ENCODE peak calls at places on chromosomes 12 and 14, in six cellular contexts. One of them, this sample, is unnamed.

GRCh38 chr12:131808744-131809371 is 19.3 kb upstream of the MMP17 start:
- DNase-seq in nephron progenitor cell: no peak
- DNase-seq in endothelial cell: no peak
- DNase-seq in activated CD8-positive, alpha-beta T cell treated with anti-CD3 and anti-CD28 coated beads for 36 hours: peak
- DNase-seq in fibroblast of pulmonary artery: no peak
- DNase-seq in brain microvascular endothelial cell: no peak
- DNase-seq in this sample: no peak

GRCh38 chr14:79656496-79656895 is 554.8 kb downstream of the DIO2 start:
- DNase-seq in brain microvascular endothelial cell: no peak
- DNase-seq in activated CD8-positive, alpha-beta T cell treated with anti-CD3 and anti-CD28 coated beads for 36 hours: no peak
- DNase-seq in endothelial cell: no peak
- DNase-seq in nephron progenitor cell: no peak
- DNase-seq in fibroblast of pulmonary artery: no peak
- DNase-seq in this sample: no peak

GRCh38 chr12:6494351-6494743 is 445 bp downstream of the NCAPD2 start:
- DNase-seq in fibroblast of pulmonary artery: no peak
- DNase-seq in activated CD8-positive, alpha-beta T cell treated with anti-CD3 and anti-CD28 coated beads for 36 hours: peak
- DNase-seq in brain microvascular endothelial cell: peak
- DNase-seq in nephron progenitor cell: peak
- DNase-seq in endothelial cell: no peak
- DNase-seq in this sample: peak

GRCh38 chr12:106696861-106697417 is 77.5 kb upstream of the RIC8B start:
- DNase-seq in endothelial cell: no peak
- DNase-seq in nephron progenitor cell: no peak
- DNase-seq in fibroblast of pulmonary artery: no peak
- DNase-seq in brain microvascular endothelial cell: no peak
- DNase-seq in activated CD8-positive, alpha-beta T cell treated with anti-CD3 and anti-CD28 coated beads for 36 hours: no peak
- DNase-seq in this sample: peak

GRCh38 chr12:10965511-10965910 is 21.2 kb downstream of the TAS2R50 start:
- DNase-seq in endothelial cell: no peak
- DNase-seq in activated CD8-positive, alpha-beta T cell treated with anti-CD3 and anti-CD28 coated beads for 36 hours: no peak
- DNase-seq in nephron progenitor cell: no peak
- DNase-seq in fibroblast of pulmonary artery: no peak
- DNase-seq in brain microvascular endothelial cell: no peak
- DNase-seq in this sample: no peak

GRCh38 chr12:116878567-116879508 is 2.4 kb downstream of the HRK start:
- DNase-seq in brain microvascular endothelial cell: no peak
- DNase-seq in fibroblast of pulmonary artery: no peak
- DNase-seq in activated CD8-positive, alpha-beta T cell treated with anti-CD3 and anti-CD28 coated beads for 36 hours: peak
- DNase-seq in endothelial cell: no peak
- DNase-seq in nephron progenitor cell: peak
- DNase-seq in this sample: no peak

GRCh38 chr12:98821232-98821631 is 176.1 kb downstream of the APAF1 start:
- DNase-seq in endothelial cell: no peak
- DNase-seq in fibroblast of pulmonary artery: no peak
- DNase-seq in brain microvascular endothelial cell: no peak
- DNase-seq in nephron progenitor cell: no peak
- DNase-seq in activated CD8-positive, alpha-beta T cell treated with anti-CD3 and anti-CD28 coated beads for 36 hours: no peak
- DNase-seq in this sample: no peak

GRCh38 chr12:18267427-18267826 is 6.1 kb downstream of the PIK3C2G start:
- DNase-seq in endothelial cell: no peak
- DNase-seq in nephron progenitor cell: no peak
- DNase-seq in fibroblast of pulmonary artery: no peak
- DNase-seq in brain microvascular endothelial cell: no peak
- DNase-seq in activated CD8-positive, alpha-beta T cell treated with anti-CD3 and anti-CD28 coated beads for 36 hours: no peak
- DNase-seq in this sample: no peak

GRCh38 chr12:119592232-119592631 is 1.3 kb upstream of the TMEM233 start:
- DNase-seq in activated CD8-positive, alpha-beta T cell treated with anti-CD3 and anti-CD28 coated beads for 36 hours: no peak
- DNase-seq in nephron progenitor cell: no peak
- DNase-seq in fibroblast of pulmonary artery: peak
- DNase-seq in endothelial cell: no peak
- DNase-seq in brain microvascular endothelial cell: peak
- DNase-seq in this sample: no peak

GRCh38 chr12:50635356-50635755 is 128.5 kb upstream of the ATF1 start:
- DNase-seq in brain microvascular endothelial cell: no peak
- DNase-seq in endothelial cell: no peak
- DNase-seq in nephron progenitor cell: no peak
- DNase-seq in fibroblast of pulmonary artery: no peak
- DNase-seq in activated CD8-positive, alpha-beta T cell treated with anti-CD3 and anti-CD28 coated beads for 36 hours: no peak
- DNase-seq in this sample: no peak

GRCh38 chr12:4685317-4685716 is 34.9 kb upstream of the GALNT8 start:
- DNase-seq in endothelial cell: no peak
- DNase-seq in activated CD8-positive, alpha-beta T cell treated with anti-CD3 and anti-CD28 coated beads for 36 hours: no peak
- DNase-seq in fibroblast of pulmonary artery: no peak
- DNase-seq in brain microvascular endothelial cell: no peak
- DNase-seq in nephron progenitor cell: no peak
- DNase-seq in this sample: no peak

GRCh38 chr14:68814376-68815287 is 21.8 kb upstream of the ZFP36L1 start:
- DNase-seq in activated CD8-positive, alpha-beta T cell treated with anti-CD3 and anti-CD28 coated beads for 36 hours: peak
- DNase-seq in fibroblast of pulmonary artery: peak
- DNase-seq in nephron progenitor cell: peak
- DNase-seq in brain microvascular endothelial cell: no peak
- DNase-seq in endothelial cell: peak
- DNase-seq in this sample: no peak

GRCh38 chr12:26275313-26276257 is 80.2 kb downstream of the SSPN start:
- DNase-seq in fibroblast of pulmonary artery: peak
- DNase-seq in activated CD8-positive, alpha-beta T cell treated with anti-CD3 and anti-CD28 coated beads for 36 hours: no peak
- DNase-seq in endothelial cell: no peak
- DNase-seq in nephron progenitor cell: no peak
- DNase-seq in brain microvascular endothelial cell: peak
- DNase-seq in this sample: no peak

GRCh38 chr14:70425349-70425748 is 8.5 kb upstream of the SYNJ2BP start:
- DNase-seq in activated CD8-positive, alpha-beta T cell treated with anti-CD3 and anti-CD28 coated beads for 36 hours: no peak
- DNase-seq in brain microvascular endothelial cell: no peak
- DNase-seq in endothelial cell: no peak
- DNase-seq in nephron progenitor cell: no peak
- DNase-seq in fibroblast of pulmonary artery: no peak
- DNase-seq in this sample: no peak

GRCh38 chr12:108826115-108826806 is 31.1 kb downstream of the SSH1 start:
- DNase-seq in nephron progenitor cell: no peak
- DNase-seq in fibroblast of pulmonary artery: peak
- DNase-seq in activated CD8-positive, alpha-beta T cell treated with anti-CD3 and anti-CD28 coated beads for 36 hours: peak
- DNase-seq in endothelial cell: peak
- DNase-seq in brain microvascular endothelial cell: peak
- DNase-seq in this sample: peak

GRCh38 chr14:100547633-100548294 is 39.5 kb downstream of the BEGAIN start:
- DNase-seq in activated CD8-positive, alpha-beta T cell treated with anti-CD3 and anti-CD28 coated beads for 36 hours: peak
- DNase-seq in fibroblast of pulmonary artery: peak
- DNase-seq in nephron progenitor cell: no peak
- DNase-seq in endothelial cell: no peak
- DNase-seq in brain microvascular endothelial cell: peak
- DNase-seq in this sample: no peak

GRCh38 chr12:108838194-108839010 is 19.0 kb downstream of the SSH1 start:
- DNase-seq in activated CD8-positive, alpha-beta T cell treated with anti-CD3 and anti-CD28 coated beads for 36 hours: peak
- DNase-seq in fibroblast of pulmonary artery: peak
- DNase-seq in nephron progenitor cell: no peak
- DNase-seq in endothelial cell: peak
- DNase-seq in brain microvascular endothelial cell: peak
- DNase-seq in this sample: peak

GRCh38 chr14:45526715-45527549 is 273.9 kb upstream of the MIS18BP1 start:
- DNase-seq in activated CD8-positive, alpha-beta T cell treated with anti-CD3 and anti-CD28 coated beads for 36 hours: peak
- DNase-seq in nephron progenitor cell: peak
- DNase-seq in fibroblast of pulmonary artery: no peak
- DNase-seq in brain microvascular endothelial cell: peak
- DNase-seq in endothelial cell: peak
- DNase-seq in this sample: peak

GRCh38 chr14:53365516-53366130 is 212.5 kb upstream of the DDHD1 start:
- DNase-seq in endothelial cell: no peak
- DNase-seq in brain microvascular endothelial cell: peak
- DNase-seq in activated CD8-positive, alpha-beta T cell treated with anti-CD3 and anti-CD28 coated beads for 36 hours: no peak
- DNase-seq in fibroblast of pulmonary artery: peak
- DNase-seq in nephron progenitor cell: no peak
- DNase-seq in this sample: no peak

GRCh38 chr14:53368714-53369191 is 215.6 kb upstream of the DDHD1 start:
- DNase-seq in fibroblast of pulmonary artery: peak
- DNase-seq in endothelial cell: no peak
- DNase-seq in activated CD8-positive, alpha-beta T cell treated with anti-CD3 and anti-CD28 coated beads for 36 hours: no peak
- DNase-seq in brain microvascular endothelial cell: no peak
- DNase-seq in nephron progenitor cell: no peak
- DNase-seq in this sample: no peak

GRCh38 chr14:53367631-53368030 is 214.5 kb upstream of the DDHD1 start:
- DNase-seq in activated CD8-positive, alpha-beta T cell treated with anti-CD3 and anti-CD28 coated beads for 36 hours: no peak
- DNase-seq in fibroblast of pulmonary artery: peak
- DNase-seq in brain microvascular endothelial cell: no peak
- DNase-seq in endothelial cell: no peak
- DNase-seq in nephron progenitor cell: no peak
- DNase-seq in this sample: no peak
- TF ChIP-seq CTCF in activated CD8-positive, alpha-beta T cell treated with anti-CD3 and anti-CD28 coated beads for 36 hours: no peak
- TF ChIP-seq CTCF in fibroblast of pulmonary artery: no peak
- TF ChIP-seq CTCF in brain microvascular endothelial cell: no peak
- TF ChIP-seq CTCF in endothelial cell: no peak
- TF ChIP-seq CTCF in nephron progenitor cell: no peak
- TF ChIP-seq CTCF in this sample: no peak

DNA sequence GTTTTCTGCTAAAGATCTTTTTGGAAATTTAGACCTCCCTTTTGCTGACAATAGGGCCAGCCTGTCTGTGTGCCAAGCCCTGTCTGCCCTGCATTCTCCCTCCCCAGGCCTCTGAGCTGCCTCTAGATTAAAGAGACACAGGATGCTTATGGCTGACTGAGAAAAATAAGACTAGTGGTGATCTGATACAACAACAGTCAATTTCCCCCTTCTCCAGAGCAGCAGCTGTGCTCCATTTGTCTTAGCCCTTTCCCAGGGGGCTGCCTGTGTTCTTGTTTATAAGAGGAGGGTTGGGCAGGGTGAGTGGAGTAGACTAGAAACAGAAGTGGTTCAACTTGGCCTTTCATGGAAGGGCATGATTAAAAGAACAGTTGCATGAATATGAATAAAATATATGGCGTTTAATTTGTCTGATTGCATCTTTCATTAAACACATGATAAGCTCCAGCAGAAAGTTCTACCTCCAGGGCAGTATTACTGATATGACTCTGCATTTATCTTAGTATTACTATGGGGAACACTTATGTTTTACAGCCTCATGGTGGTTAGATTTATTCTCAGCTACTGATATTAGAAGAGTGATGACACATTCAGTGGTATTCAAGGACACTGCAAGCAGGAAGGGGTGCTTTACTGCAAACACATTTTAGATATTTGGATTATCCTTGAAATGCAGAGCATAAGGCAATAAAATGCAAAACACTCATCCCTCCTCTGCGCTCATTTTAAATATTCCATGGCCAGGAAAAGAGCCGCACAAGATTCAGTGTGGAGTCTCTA is 150.1 kb upstream of the CLEC14A start:
- DNase-seq in activated CD8-positive, alpha-beta T cell treated with anti-CD3 and anti-CD28 coated beads for 36 hours: no peak
- DNase-seq in brain microvascular endothelial cell: peak
- DNase-seq in endothelial cell: no peak
- DNase-seq in nephron progenitor cell: peak
- DNase-seq in fibroblast of pulmonary artery: peak
- DNase-seq in this sample: peak
- TF ChIP-seq CTCF in activated CD8-positive, alpha-beta T cell treated with anti-CD3 and anti-CD28 coated beads for 36 hours: no peak
- TF ChIP-seq CTCF in brain microvascular endothelial cell: no peak
- TF ChIP-seq CTCF in endothelial cell: peak
- TF ChIP-seq CTCF in nephron progenitor cell: peak
- TF ChIP-seq CTCF in fibroblast of pulmonary artery: peak
- TF ChIP-seq CTCF in this sample: peak

GRCh38 chr12:95723693-95724384 is 66.7 kb downstream of the NTN4 start:
- DNase-seq in brain microvascular endothelial cell: no peak
- DNase-seq in nephron progenitor cell: no peak
- DNase-seq in fibroblast of pulmonary artery: no peak
- DNase-seq in endothelial cell: no peak
- DNase-seq in activated CD8-positive, alpha-beta T cell treated with anti-CD3 and anti-CD28 coated beads for 36 hours: no peak
- DNase-seq in this sample: no peak

GRCh38 chr12:95718772-95719171 is 71.8 kb downstream of the NTN4 start:
- DNase-seq in endothelial cell: no peak
- DNase-seq in activated CD8-positive, alpha-beta T cell treated with anti-CD3 and anti-CD28 coated beads for 36 hours: no peak
- DNase-seq in nephron progenitor cell: no peak
- DNase-seq in brain microvascular endothelial cell: no peak
- DNase-seq in fibroblast of pulmonary artery: no peak
- DNase-seq in this sample: no peak

GRCh38 chr12:95718001-95718400 is 72.6 kb downstream of the NTN4 start:
- DNase-seq in fibroblast of pulmonary artery: no peak
- DNase-seq in brain microvascular endothelial cell: no peak
- DNase-seq in activated CD8-positive, alpha-beta T cell treated with anti-CD3 and anti-CD28 coated beads for 36 hours: no peak
- DNase-seq in endothelial cell: no peak
- DNase-seq in nephron progenitor cell: no peak
- DNase-seq in this sample: no peak

GRCh38 chr12:95724767-95725166 is 65.8 kb downstream of the NTN4 start:
- DNase-seq in brain microvascular endothelial cell: no peak
- DNase-seq in nephron progenitor cell: no peak
- DNase-seq in endothelial cell: no peak
- DNase-seq in fibroblast of pulmonary artery: no peak
- DNase-seq in activated CD8-positive, alpha-beta T cell treated with anti-CD3 and anti-CD28 coated beads for 36 hours: no peak
- DNase-seq in this sample: no peak

DNA sequence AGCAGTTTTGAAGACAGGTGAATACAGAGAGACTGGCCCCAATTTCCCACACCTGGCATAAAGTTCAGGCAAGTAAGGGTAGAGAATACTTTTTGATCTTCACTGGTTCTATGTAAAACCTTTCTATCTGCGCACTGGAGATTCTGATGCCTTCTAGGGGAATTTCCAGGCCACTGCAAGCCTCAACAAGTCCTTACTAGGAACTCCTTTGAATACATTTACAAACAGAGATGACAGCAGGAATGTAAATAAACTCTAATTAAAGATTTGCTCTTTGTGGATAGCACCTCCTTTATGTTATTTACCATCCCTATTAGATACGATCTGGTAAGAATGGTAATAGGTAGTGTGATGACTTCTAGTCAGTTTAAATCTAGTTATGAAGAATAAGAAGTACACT is 69.2 kb downstream of the NTN4 start:
- DNase-seq in endothelial cell: no peak
- DNase-seq in activated CD8-positive, alpha-beta T cell treated with anti-CD3 and anti-CD28 coated beads for 36 hours: no peak
- DNase-seq in nephron progenitor cell: no peak
- DNase-seq in brain microvascular endothelial cell: no peak
- DNase-seq in fibroblast of pulmonary artery: no peak
- DNase-seq in this sample: no peak
- TF ChIP-seq CTCF in endothelial cell: no peak
- TF ChIP-seq CTCF in activated CD8-positive, alpha-beta T cell treated with anti-CD3 and anti-CD28 coated beads for 36 hours: no peak
- TF ChIP-seq CTCF in nephron progenitor cell: no peak
- TF ChIP-seq CTCF in brain microvascular endothelial cell: peak
- TF ChIP-seq CTCF in fibroblast of pulmonary artery: no peak
- TF ChIP-seq CTCF in this sample: peak

DNA sequence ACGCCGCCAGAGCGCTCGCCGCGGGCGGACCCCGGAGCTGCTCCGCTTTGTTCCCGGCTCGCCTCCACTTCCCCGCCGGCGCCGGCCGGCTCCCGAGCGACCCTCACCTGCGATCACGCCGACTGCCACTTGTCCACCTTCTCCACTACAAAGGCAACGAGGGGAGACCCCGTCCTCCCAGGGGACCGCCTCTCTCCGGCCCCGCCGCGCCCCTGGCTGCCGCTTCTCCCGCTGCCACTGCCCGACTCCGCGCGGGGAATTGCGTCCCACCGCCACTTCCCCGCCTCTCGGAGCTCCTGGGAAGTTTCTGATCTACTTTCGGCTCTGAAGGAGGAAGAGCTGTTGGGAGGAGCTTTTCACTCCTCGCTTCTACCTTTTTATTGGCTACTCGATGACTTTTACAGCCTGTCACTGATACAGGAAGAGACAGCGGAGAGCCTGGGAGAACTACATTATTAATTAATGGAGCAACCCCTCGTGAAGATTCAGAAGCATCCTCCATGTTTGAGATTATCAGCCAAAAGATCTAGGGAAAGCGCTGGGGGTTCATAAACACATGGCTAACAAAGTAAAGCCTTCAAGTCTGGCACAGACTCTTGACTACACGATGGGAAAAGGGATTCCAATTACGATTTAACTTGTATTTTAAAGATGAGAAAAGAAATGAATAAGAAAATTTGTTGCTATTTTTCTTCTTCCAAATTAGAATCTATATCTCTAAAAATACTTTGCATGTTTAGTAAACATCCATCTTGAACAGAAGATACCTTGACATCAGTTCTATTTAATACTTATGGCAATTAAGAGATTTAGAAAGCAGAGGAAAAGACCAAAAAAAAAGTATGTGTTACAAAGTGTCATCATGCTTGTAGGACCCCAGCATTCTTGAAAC is at the start of gene BAZ1A:
- DNase-seq in activated CD8-positive, alpha-beta T cell treated with anti-CD3 and anti-CD28 coated beads for 36 hours: peak
- DNase-seq in brain microvascular endothelial cell: peak
- DNase-seq in fibroblast of pulmonary artery: peak
- DNase-seq in endothelial cell: no peak
- DNase-seq in nephron progenitor cell: peak
- DNase-seq in this sample: peak
- TF ChIP-seq CTCF in activated CD8-positive, alpha-beta T cell treated with anti-CD3 and anti-CD28 coated beads for 36 hours: no peak
- TF ChIP-seq CTCF in brain microvascular endothelial cell: peak
- TF ChIP-seq CTCF in fibroblast of pulmonary artery: peak
- TF ChIP-seq CTCF in endothelial cell: no peak
- TF ChIP-seq CTCF in nephron progenitor cell: no peak
- TF ChIP-seq CTCF in this sample: peak

This sample was measured in BE2C.